ENCODE peak calls at places on chromosome 19, in five cellular contexts. One of them, this sample, is unnamed.

GRCh38 chr19:28502879-28503734 is 709.8 kb downstream of the UQCRFS1 start:
- DNase-seq in H1: no peak
- DNase-seq in SK-N-SH: no peak
- DNase-seq in HCT116: no peak
- DNase-seq in K562: no peak
- DNase-seq in this sample: no peak

GRCh38 chr19:49801401-49801888 is 11.6 kb downstream of the FUZ start:
- DNase-seq in H1: no peak
- DNase-seq in SK-N-SH: no peak
- DNase-seq in HCT116: no peak
- DNase-seq in K562: no peak
- DNase-seq in this sample: no peak

GRCh38 chr19:8526345-8527062 is 12.5 kb upstream of the ZNF414 start:
- DNase-seq in H1: peak
- DNase-seq in SK-N-SH: peak
- DNase-seq in HCT116: peak
- DNase-seq in K562: peak
- DNase-seq in this sample: peak

GRCh38 chr19:35901055-35901644 is 810 bp upstream of the NFKBID start:
- DNase-seq in H1: no peak
- DNase-seq in SK-N-SH: no peak
- DNase-seq in HCT116: no peak
- DNase-seq in K562: no peak
- DNase-seq in this sample: peak

GRCh38 chr19:10604460-10604980 is 17.4 kb upstream of the AP1M2 start:
- DNase-seq in H1: no peak
- DNase-seq in SK-N-SH: peak
- DNase-seq in HCT116: no peak
- DNase-seq in K562: no peak
- DNase-seq in this sample: peak

GRCh38 chr19:43780706-43781525 is at the start of gene KCNN4:
- DNase-seq in H1: no peak
- DNase-seq in SK-N-SH: no peak
- DNase-seq in HCT116: peak
- DNase-seq in K562: peak
- DNase-seq in this sample: no peak

GRCh38 chr19:29645911-29646310 is 19.4 kb upstream of the PLEKHF1 start:
- DNase-seq in H1: no peak
- DNase-seq in SK-N-SH: no peak
- DNase-seq in HCT116: no peak
- DNase-seq in K562: no peak
- DNase-seq in this sample: no peak

GRCh38 chr19:46206176-46206575 is 23.4 kb upstream of the IGFL1 start:
- DNase-seq in H1: no peak
- DNase-seq in SK-N-SH: no peak
- DNase-seq in HCT116: no peak
- DNase-seq in K562: no peak
- DNase-seq in this sample: no peak

GRCh38 chr19:48717059-48717395 is 2.5 kb downstream of the MAMSTR start:
- DNase-seq in H1: no peak
- DNase-seq in SK-N-SH: no peak
- DNase-seq in HCT116: no peak
- DNase-seq in K562: no peak
- DNase-seq in this sample: no peak

GRCh38 chr19:29367701-29368306 is 154.9 kb upstream of the UQCRFS1 start:
- DNase-seq in H1: no peak
- DNase-seq in SK-N-SH: no peak
- DNase-seq in HCT116: no peak
- DNase-seq in K562: no peak
- DNase-seq in this sample: no peak

GRCh38 chr19:28046932-28047331 is 1166.0 kb downstream of the UQCRFS1 start:
- DNase-seq in H1: no peak
- DNase-seq in SK-N-SH: no peak
- DNase-seq in HCT116: no peak
- DNase-seq in K562: no peak
- DNase-seq in this sample: no peak

GRCh38 chr19:23440791-23441190 is 45.5 kb upstream of the ZNF91 start:
- DNase-seq in H1: no peak
- DNase-seq in SK-N-SH: peak
- DNase-seq in HCT116: no peak
- DNase-seq in K562: peak
- DNase-seq in this sample: no peak

GRCh38 chr19:55133639-55134444 is 15.2 kb downstream of the TNNT1 start:
- DNase-seq in H1: no peak
- DNase-seq in SK-N-SH: no peak
- DNase-seq in HCT116: no peak
- DNase-seq in K562: peak
- DNase-seq in this sample: no peak

GRCh38 chr19:40663712-40664692 is 26.4 kb downstream of the NUMBL start:
- DNase-seq in H1: no peak
- DNase-seq in SK-N-SH: peak
- DNase-seq in HCT116: no peak
- DNase-seq in K562: peak
- DNase-seq in this sample: no peak

GRCh38 chr19:13146763-13147563 is 3.2 kb downstream of the STX10 start:
- DNase-seq in H1: no peak
- DNase-seq in SK-N-SH: peak
- DNase-seq in HCT116: no peak
- DNase-seq in K562: no peak
- DNase-seq in this sample: no peak

GRCh38 chr19:14416743-14417214 is 2.4 kb downstream of the DDX39A start:
- DNase-seq in H1: no peak
- DNase-seq in SK-N-SH: no peak
- DNase-seq in HCT116: no peak
- DNase-seq in K562: no peak
- DNase-seq in this sample: no peak

GRCh38 chr19:19106061-19106551 is 32.2 kb downstream of the TMEM161A start:
- DNase-seq in H1: no peak
- DNase-seq in SK-N-SH: no peak
- DNase-seq in HCT116: no peak
- DNase-seq in K562: no peak
- DNase-seq in this sample: no peak

GRCh38 chr19:38932425-38933179 is 1.9 kb downstream of the MRPS12 start:
- DNase-seq in H1: no peak
- DNase-seq in SK-N-SH: no peak
- DNase-seq in HCT116: peak
- DNase-seq in K562: peak
- DNase-seq in this sample: no peak

GRCh38 chr19:18895828-18896341 is at the start of gene CERS1:
- DNase-seq in H1: no peak
- DNase-seq in SK-N-SH: peak
- DNase-seq in HCT116: no peak
- DNase-seq in K562: peak
- DNase-seq in this sample: no peak

GRCh38 chr19:47035127-47035494 is 13.3 kb downstream of the TMEM160 start:
- DNase-seq in H1: no peak
- DNase-seq in SK-N-SH: peak
- DNase-seq in HCT116: no peak
- DNase-seq in K562: peak
- DNase-seq in this sample: no peak

GRCh38 chr19:12800873-12801465 is 631 bp downstream of the PRDX2 start:
- DNase-seq in H1: no peak
- DNase-seq in SK-N-SH: peak
- DNase-seq in HCT116: no peak
- DNase-seq in K562: peak
- DNase-seq in this sample: no peak

GRCh38 chr19:7505682-7506384 is 10.1 kb upstream of the ZNF358 start:
- DNase-seq in H1: no peak
- DNase-seq in SK-N-SH: peak
- DNase-seq in HCT116: no peak
- DNase-seq in K562: peak
- DNase-seq in this sample: no peak

GRCh38 chr19:39087907-39088686 is 3.9 kb downstream of the ACP7 start:
- DNase-seq in H1: no peak
- DNase-seq in SK-N-SH: no peak
- DNase-seq in HCT116: no peak
- DNase-seq in K562: no peak
- DNase-seq in this sample: no peak

GRCh38 chr19:12838182-12838890 is at the start of gene MAST1:
- DNase-seq in H1: no peak
- DNase-seq in SK-N-SH: peak
- DNase-seq in HCT116: no peak
- DNase-seq in K562: peak
- DNase-seq in this sample: peak

GRCh38 chr19:49849433-49850220 is 1.3 kb upstream of the PTOV1 start:
- DNase-seq in H1: no peak
- DNase-seq in SK-N-SH: no peak
- DNase-seq in HCT116: no peak
- DNase-seq in K562: no peak
- DNase-seq in this sample: no peak

GRCh38 chr19:23946569-23946968 is 31.9 kb downstream of the ZNF726 start:
- DNase-seq in H1: no peak
- DNase-seq in SK-N-SH: no peak
- DNase-seq in HCT116: no peak
- DNase-seq in K562: no peak
- DNase-seq in this sample: no peak

GRCh38 chr19:16301999-16302694 is 22.5 kb upstream of the KLF2 start:
- DNase-seq in H1: no peak
- DNase-seq in SK-N-SH: no peak
- DNase-seq in HCT116: peak
- DNase-seq in K562: no peak
- DNase-seq in this sample: no peak

GRCh38 chr19:44549507-44549906 is 20.0 kb upstream of the CEACAM20 start:
- DNase-seq in H1: no peak
- DNase-seq in SK-N-SH: no peak
- DNase-seq in HCT116: no peak
- DNase-seq in K562: no peak
- DNase-seq in this sample: no peak

GRCh38 chr19:55661826-55662225 is 7.0 kb downstream of the U2AF2 start:
- DNase-seq in H1: no peak
- DNase-seq in SK-N-SH: no peak
- DNase-seq in HCT116: no peak
- DNase-seq in K562: no peak
- DNase-seq in this sample: no peak

GRCh38 chr19:16435999-16436650 is 35.6 kb downstream of the EPS15L1 start:
- DNase-seq in H1: no peak
- DNase-seq in SK-N-SH: no peak
- DNase-seq in HCT116: no peak
- DNase-seq in K562: peak
- DNase-seq in this sample: no peak

GRCh38 chr19:57406516-57407123 is 4.3 kb upstream of the ZNF17 start:
- DNase-seq in H1: peak
- DNase-seq in SK-N-SH: peak
- DNase-seq in HCT116: peak
- DNase-seq in K562: peak
- DNase-seq in this sample: peak

GRCh38 chr19:10655457-10656312 is 1.5 kb downstream of the ILF3 start:
- DNase-seq in H1: no peak
- DNase-seq in SK-N-SH: peak
- DNase-seq in HCT116: no peak
- DNase-seq in K562: no peak
- DNase-seq in this sample: peak

DNA sequence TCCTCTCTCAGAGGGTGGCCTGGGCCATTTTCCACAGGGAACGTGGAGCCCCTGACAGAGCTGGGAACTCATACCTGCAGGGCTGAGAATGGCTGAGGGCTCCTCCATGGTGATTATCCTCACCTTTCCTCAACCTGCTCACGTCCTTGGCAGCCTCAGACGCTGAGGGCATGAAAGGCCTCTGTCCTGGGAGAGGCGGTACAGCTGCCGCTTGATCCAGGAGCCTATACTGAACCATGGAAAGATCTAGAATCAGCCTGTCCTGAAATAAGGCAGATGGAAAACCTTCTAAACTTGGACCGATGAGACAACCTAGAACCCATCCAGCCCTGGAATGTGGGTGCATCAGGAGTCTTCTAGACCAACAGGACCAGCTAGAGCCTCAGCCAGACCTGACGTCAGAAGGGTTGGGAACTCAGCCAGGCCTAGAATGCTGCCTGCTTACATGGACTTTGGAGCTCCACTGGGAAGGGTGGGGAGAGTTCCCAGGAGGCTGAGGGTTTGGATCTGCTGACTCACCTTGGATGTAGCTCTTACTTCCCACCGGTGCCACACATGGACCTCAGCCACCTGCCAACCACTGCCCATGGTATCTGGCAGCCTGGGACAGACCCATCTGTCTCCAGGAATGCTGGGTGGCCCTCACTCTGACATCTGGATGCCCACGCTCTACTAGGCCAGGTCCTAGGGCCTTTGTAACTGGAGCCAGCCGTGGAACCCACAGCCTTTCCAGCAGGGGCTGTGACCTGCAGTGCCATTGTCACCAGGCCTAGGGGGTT is 7.5 kb downstream of the KCTD15 start:
- DNase-seq in H1: no peak
- DNase-seq in SK-N-SH: no peak
- DNase-seq in HCT116: no peak
- DNase-seq in K562: no peak
- DNase-seq in this sample: peak
- TF ChIP-seq JUND in H1: no peak
- TF ChIP-seq JUND in SK-N-SH: no peak
- TF ChIP-seq JUND in HCT116: no peak
- TF ChIP-seq JUND in K562: no peak
- TF ChIP-seq JUND in this sample: no peak

GRCh38 chr19:53057904-53058579 is 13.5 kb downstream of the ERVV-2 start:
- DNase-seq in H1: peak
- DNase-seq in SK-N-SH: peak
- DNase-seq in HCT116: no peak
- DNase-seq in K562: no peak
- DNase-seq in this sample: peak
- TF ChIP-seq JUND in H1: no peak
- TF ChIP-seq JUND in SK-N-SH: no peak
- TF ChIP-seq JUND in HCT116: no peak
- TF ChIP-seq JUND in K562: no peak
- TF ChIP-seq JUND in this sample: no peak

DNA sequence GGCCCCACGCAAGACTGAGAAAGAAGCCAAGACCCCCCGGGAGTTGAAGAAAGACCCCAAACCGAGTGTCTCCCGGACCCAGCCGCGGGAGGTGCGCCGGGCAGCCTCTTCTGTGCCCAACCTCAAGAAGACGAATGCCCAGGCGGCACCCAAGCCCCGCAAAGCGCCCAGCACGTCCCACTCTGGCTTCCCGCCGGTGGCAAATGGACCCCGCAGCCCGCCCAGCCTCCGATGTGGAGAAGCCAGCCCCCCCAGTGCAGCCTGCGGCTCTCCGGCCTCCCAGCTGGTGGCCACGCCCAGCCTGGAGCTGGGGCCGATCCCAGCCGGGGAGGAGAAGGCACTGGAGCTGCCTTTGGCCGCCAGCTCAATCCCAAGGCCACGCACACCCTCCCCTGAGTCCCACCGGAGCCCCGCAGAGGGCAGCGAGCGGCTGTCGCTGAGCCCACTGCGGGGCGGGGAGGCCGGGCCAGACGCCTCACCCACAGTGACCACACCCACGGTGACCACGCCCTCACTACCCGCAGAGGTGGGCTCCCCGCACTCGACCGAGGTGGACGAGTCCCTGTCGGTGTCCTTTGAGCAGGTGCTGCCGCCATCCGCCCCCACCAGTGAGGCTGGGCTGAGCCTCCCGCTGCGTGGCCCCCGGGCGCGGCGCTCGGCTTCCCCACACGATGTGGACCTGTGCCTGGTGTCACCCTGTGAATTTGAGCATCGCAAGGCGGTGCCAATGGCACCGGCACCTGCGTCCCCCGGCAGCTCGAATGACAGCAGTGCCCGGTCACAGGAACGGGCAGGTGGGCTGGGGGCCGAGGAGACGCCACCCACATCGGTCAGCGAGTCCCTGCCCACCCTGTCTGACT is 7.9 kb downstream of the MAP1S start:
- DNase-seq in H1: no peak
- DNase-seq in SK-N-SH: no peak
- DNase-seq in HCT116: no peak
- DNase-seq in K562: no peak
- DNase-seq in this sample: no peak
- TF ChIP-seq JUND in H1: no peak
- TF ChIP-seq JUND in SK-N-SH: no peak
- TF ChIP-seq JUND in HCT116: no peak
- TF ChIP-seq JUND in K562: no peak
- TF ChIP-seq JUND in this sample: no peak

GRCh38 chr19:6210721-6211600 is 68.8 kb downstream of the MLLT1 start:
- DNase-seq in H1: no peak
- DNase-seq in SK-N-SH: no peak
- DNase-seq in HCT116: no peak
- DNase-seq in K562: no peak
- DNase-seq in this sample: no peak
- TF ChIP-seq JUND in H1: no peak
- TF ChIP-seq JUND in SK-N-SH: no peak
- TF ChIP-seq JUND in HCT116: no peak
- TF ChIP-seq JUND in K562: no peak
- TF ChIP-seq JUND in this sample: no peak

This sample was measured in T47D.